ENCODE peak calls at places on chromosomes 4 and X, in ten cellular contexts. O, K, U, V, T, B, Z, L, D and Y are unnamed samples.

GRCh38 chr4:5561286-5561685 is 147.1 kb downstream of the EVC2 start:
- DNase-seq in O (no peak), K (no peak), U (no peak), V (no peak), T (no peak), B (no peak), Z (no peak), L (no peak), D (no peak), Y (no peak)

GRCh38 chrX:19846995-19847790 is 40.2 kb downstream of the SH3KBP1 start:
- DNase-seq in O (peak; percentile 64), K (no peak), U (peak; percentile 26), V (no peak), T (no peak), B (no peak), Z (peak; percentile 75), L (no peak), D (no peak), Y (peak; percentile 60)

GRCh38 chr4:15729910-15730533 is 27.2 kb downstream of the BST1 start:
- DNase-seq in O (no peak), K (peak; percentile 52), U (peak; percentile 60), V (no peak), T (no peak), B (peak; percentile 53), Z (peak; percentile 46), L (no peak), D (peak; percentile 61), Y (no peak)

GRCh38 chrX:136780738-136781137 is at the start of gene ARHGEF6:
- DNase-seq in O (no peak), K (peak; percentile 52), U (peak; percentile 65), V (no peak), T (no peak), B (no peak), Z (peak; percentile 59), L (no peak), D (no peak), Y (no peak)

GRCh38 chr4:48329193-48329592 is 12.1 kb upstream of the SLAIN2 start:
- DNase-seq in O (no peak), K (no peak), U (no peak), V (no peak), T (no peak), B (no peak), Z (no peak), L (no peak), D (no peak), Y (no peak)

GRCh38 chr4:173528378-173529321 is 1.4 kb downstream of the HAND2 start:
- DNase-seq in O (no peak), K (no peak), U (no peak), V (no peak), T (no peak), B (no peak), Z (no peak), L (no peak), D (no peak), Y (no peak)

GRCh38 chrX:11908371-11908770 is 150.3 kb downstream of the MSL3 start:
- DNase-seq in O (no peak), K (peak; percentile 33), U (peak; percentile 37), V (no peak), T (no peak), B (no peak), Z (peak; percentile 7), L (no peak), D (peak; percentile 11), Y (no peak)

GRCh38 chr4:132328761-132329160 is 820.3 kb upstream of the PCDH10 start:
- DNase-seq in O (no peak), K (no peak), U (no peak), V (no peak), T (no peak), B (no peak), Z (no peak), L (no peak), D (no peak), Y (no peak)

GRCh38 chr4:155367608-155368007 is 9.2 kb downstream of the MAP9 start:
- DNase-seq in O (no peak), K (no peak), U (no peak), V (no peak), T (no peak), B (no peak), Z (no peak), L (no peak), D (no peak), Y (no peak)

GRCh38 chrX:70026112-70026850 is 23.5 kb downstream of the AWAT2 start:
- DNase-seq in O (no peak), K (no peak), U (no peak), V (no peak), T (no peak), B (no peak), Z (no peak), L (no peak), D (no peak), Y (no peak)

GRCh38 chr4:141144207-141144606 is 10.9 kb upstream of the RNF150 start:
- DNase-seq in O (no peak), K (no peak), U (no peak), V (no peak), T (no peak), B (no peak), Z (no peak), L (no peak), D (no peak), Y (no peak)

GRCh38 chr4:183360161-183360919 is 38.1 kb upstream of the CLDN24 start:
- DNase-seq in O (no peak), K (no peak), U (no peak), V (no peak), T (no peak), B (no peak), Z (peak; percentile 21), L (no peak), D (no peak), Y (no peak)

GRCh38 chrX:100745806-100746537 is 14.1 kb upstream of the SYTL4 start:
- DNase-seq in O (no peak), K (no peak), U (no peak), V (no peak), T (no peak), B (peak; percentile 8), Z (no peak), L (no peak), D (no peak), Y (no peak)

GRCh38 chrX:85303544-85303943 is 59.8 kb downstream of the ZNF711 start:
- DNase-seq in O (no peak), K (no peak), U (no peak), V (no peak), T (no peak), B (no peak), Z (no peak), L (no peak), D (no peak), Y (no peak)

GRCh38 chr4:124206779-124207605 is 505.5 kb downstream of the ANKRD50 start:
- DNase-seq in O (no peak), K (no peak), U (no peak), V (no peak), T (no peak), B (no peak), Z (no peak), L (no peak), D (no peak), Y (no peak)

GRCh38 chrX:49250578-49250977 is 13.9 kb downstream of the FOXP3 start:
- DNase-seq in O (no peak), K (no peak), U (no peak), V (no peak), T (no peak), B (no peak), Z (no peak), L (no peak), D (no peak), Y (no peak)

GRCh38 chrX:96889726-96890125 is 6.0 kb downstream of the RPA4 start:
- DNase-seq in O (no peak), K (no peak), U (no peak), V (no peak), T (no peak), B (no peak), Z (no peak), L (no peak), D (no peak), Y (no peak)

GRCh38 chr4:185755451-185755850 is 56.5 kb downstream of the SORBS2 start:
- DNase-seq in O (no peak), K (no peak), U (no peak), V (no peak), T (no peak), B (no peak), Z (no peak), L (no peak), D (no peak), Y (no peak)

GRCh38 chr4:182827981-182828677 is 89.1 kb downstream of the DCTD start:
- DNase-seq in O (no peak), K (no peak), U (no peak), V (no peak), T (no peak), B (no peak), Z (no peak), L (no peak), D (no peak), Y (no peak)

GRCh38 chr4:37977471-37978452 is 17.6 kb downstream of the PTTG2 start:
- DNase-seq in O (no peak), K (peak; percentile 78), U (peak; percentile 81), V (peak; percentile 57), T (peak; percentile 88), B (peak; percentile 63), Z (peak; percentile 78), L (no peak), D (peak; percentile 72), Y (peak; percentile 52)

GRCh38 chr4:163448541-163449203 is 24.9 kb downstream of the TKTL2 start:
- DNase-seq in O (no peak), K (no peak), U (no peak), V (no peak), T (no peak), B (no peak), Z (no peak), L (no peak), D (no peak), Y (no peak)

GRCh38 chr4:46484881-46485280 is 95.0 kb upstream of the GABRA2 start:
- DNase-seq in O (no peak), K (no peak), U (no peak), V (no peak), T (no peak), B (no peak), Z (no peak), L (no peak), D (no peak), Y (no peak)

GRCh38 chrX:71616672-71617529 is 1.4 kb downstream of the CXCR3 start:
- DNase-seq in O (no peak), K (no peak), U (peak; percentile 61), V (no peak), T (no peak), B (no peak), Z (no peak), L (no peak), D (peak; percentile 33), Y (no peak)

GRCh38 chr4:161428180-161428965 is 735.4 kb downstream of the FSTL5 start:
- DNase-seq in O (no peak), K (no peak), U (no peak), V (no peak), T (no peak), B (no peak), Z (no peak), L (no peak), D (no peak), Y (no peak)

GRCh38 chrX:109890910-109891502 is 111.9 kb upstream of the TMEM164 start:
- DNase-seq in O (no peak), K (peak; percentile 44), U (peak; percentile 53), V (peak; percentile 28), T (peak; percentile 59), B (peak; percentile 40), Z (peak; percentile 55), L (peak; percentile 23), D (peak; percentile 50), Y (peak; percentile 26)

GRCh38 chr4:29805245-29805644 is 914.9 kb upstream of the PCDH7 start:
- DNase-seq in O (no peak), K (no peak), U (no peak), V (no peak), T (no peak), B (no peak), Z (no peak), L (no peak), D (no peak), Y (no peak)

GRCh38 chr4:158729716-158730559 is 6.7 kb upstream of the PPID start:
- DNase-seq in O (no peak), K (peak; percentile 59), U (peak; percentile 63), V (peak; percentile 2), T (no peak), B (peak; percentile 82), Z (peak; percentile 14), L (peak; percentile 17), D (peak; percentile 51), Y (peak; percentile 46)

GRCh38 chr4:1449475-1449832 is 43.2 kb upstream of the NKX1-1 start:
- DNase-seq in O (no peak), K (no peak), U (no peak), V (no peak), T (peak; percentile 35), B (no peak), Z (no peak), L (no peak), D (no peak), Y (no peak)